ENCODE peak calls at places on chromosomes 13 and 19, in nine cellular contexts. U, Z, W, E, Y, C, F, V and A are unnamed samples. For H3K4me1, the result is how much of the 10 kb centered on the place peaks cover.

GRCh38 chr19:18985257-18985656 is 44.2 kb upstream of the HOMER3 start:
- DNase-seq in U (no peak), E (no peak), F (no peak), V (no peak), Z (no peak), Y (no peak), C (no peak), W (no peak), A (no peak)

GRCh38 chr19:32852216-32852615 is 17.4 kb downstream of the SLC7A9 start:
- DNase-seq in Z (no peak), U (no peak), F (no peak), C (no peak), Y (no peak), E (no peak), V (no peak), W (no peak), A (no peak)

GRCh38 chr19:49065905-49066512 is 1.4 kb upstream of the NTF4 start:
- DNase-seq in E (no peak), W (no peak), Y (no peak), C (peak), Z (no peak), V (no peak), U (no peak), F (no peak), A (no peak)

GRCh38 chr13:99958402-99959126 is 13.0 kb downstream of the ZIC5 start:
- DNase-seq in W (no peak), F (no peak), C (peak), Z (peak), E (no peak), Y (no peak), V (no peak), U (no peak), A (no peak)

GRCh38 chr13:106491463-106491862 is 44.0 kb downstream of the EFNB2 start:
- DNase-seq in Z (no peak), V (no peak), Y (no peak), E (no peak), F (no peak), W (no peak), U (no peak), C (no peak), A (no peak)

GRCh38 chr13:33194820-33195692 is 90.5 kb downstream of the STARD13 start:
- DNase-seq in E (no peak), V (peak), Z (no peak), Y (no peak), F (no peak), C (no peak), U (peak), W (peak), A (no peak)

GRCh38 chr13:41099986-41100385 is 32.6 kb downstream of the KBTBD6 start:
- DNase-seq in E (no peak), C (no peak), Y (no peak), U (no peak), V (no peak), F (no peak), W (no peak), Z (no peak), A (no peak)

GRCh38 chr19:993361-993830 is 6.8 kb upstream of the GRIN3B start:
- DNase-seq in V (no peak), U (no peak), Y (no peak), W (no peak), C (no peak), Z (no peak), E (no peak), F (no peak), A (peak)

GRCh38 chr13:68588623-68589022 is 1358.5 kb upstream of the PCDH9 start:
- DNase-seq in W (no peak), Z (no peak), E (no peak), Y (no peak), F (no peak), V (no peak), U (no peak), C (no peak), A (no peak)

GRCh38 chr13:49097374-49097773 is 121.7 kb downstream of the FNDC3A start:
- DNase-seq in Z (no peak), Y (no peak), W (peak), V (no peak), E (no peak), F (no peak), C (no peak), U (no peak), A (no peak)

GRCh38 chr13:95492044-95492801 is 60.3 kb upstream of the CLDN10 start:
- DNase-seq in Y (no peak), F (no peak), C (no peak), V (no peak), U (peak), E (no peak), W (peak), Z (no peak), A (no peak)

GRCh38 chr19:55265173-55265572 is 6.4 kb upstream of the PPP6R1 start:
- DNase-seq in Y (no peak), U (no peak), C (no peak), V (no peak), F (peak), E (no peak), Z (no peak), W (no peak), A (peak)

GRCh38 chr13:74675185-74675584 is 541.0 kb upstream of the KLF12 start:
- DNase-seq in V (no peak), C (no peak), F (no peak), W (no peak), Y (no peak), Z (no peak), E (no peak), U (no peak), A (no peak)

GRCh38 chr13:38636756-38637155 is 50.1 kb upstream of the FREM2 start:
- DNase-seq in U (peak), F (no peak), Z (no peak), Y (no peak), C (no peak), V (no peak), W (no peak), E (no peak), A (no peak)

GRCh38 chr13:103948477-103948876 is 882.3 kb upstream of the SLC10A2 start:
- DNase-seq in V (no peak), E (no peak), Y (no peak), U (no peak), F (no peak), W (no peak), Z (no peak), C (no peak), A (no peak)

GRCh38 chr19:7004313-7004931 is 16.8 kb downstream of the MBD3L2B start:
- DNase-seq in Z (no peak), V (no peak), E (peak), U (peak), C (peak), W (peak), Y (no peak), F (no peak), A (no peak)

GRCh38 chr13:92573467-92574057 is 653.0 kb upstream of the GPC6 start:
- DNase-seq in F (no peak), Y (no peak), C (peak), E (peak), V (no peak), Z (no peak), W (peak), U (peak), A (peak)

GRCh38 chr13:42401376-42401775 is 129.4 kb downstream of the AKAP11 start:
- DNase-seq in W (no peak), U (no peak), E (no peak), F (no peak), Z (no peak), V (no peak), C (no peak), Y (no peak), A (no peak)

DNA sequence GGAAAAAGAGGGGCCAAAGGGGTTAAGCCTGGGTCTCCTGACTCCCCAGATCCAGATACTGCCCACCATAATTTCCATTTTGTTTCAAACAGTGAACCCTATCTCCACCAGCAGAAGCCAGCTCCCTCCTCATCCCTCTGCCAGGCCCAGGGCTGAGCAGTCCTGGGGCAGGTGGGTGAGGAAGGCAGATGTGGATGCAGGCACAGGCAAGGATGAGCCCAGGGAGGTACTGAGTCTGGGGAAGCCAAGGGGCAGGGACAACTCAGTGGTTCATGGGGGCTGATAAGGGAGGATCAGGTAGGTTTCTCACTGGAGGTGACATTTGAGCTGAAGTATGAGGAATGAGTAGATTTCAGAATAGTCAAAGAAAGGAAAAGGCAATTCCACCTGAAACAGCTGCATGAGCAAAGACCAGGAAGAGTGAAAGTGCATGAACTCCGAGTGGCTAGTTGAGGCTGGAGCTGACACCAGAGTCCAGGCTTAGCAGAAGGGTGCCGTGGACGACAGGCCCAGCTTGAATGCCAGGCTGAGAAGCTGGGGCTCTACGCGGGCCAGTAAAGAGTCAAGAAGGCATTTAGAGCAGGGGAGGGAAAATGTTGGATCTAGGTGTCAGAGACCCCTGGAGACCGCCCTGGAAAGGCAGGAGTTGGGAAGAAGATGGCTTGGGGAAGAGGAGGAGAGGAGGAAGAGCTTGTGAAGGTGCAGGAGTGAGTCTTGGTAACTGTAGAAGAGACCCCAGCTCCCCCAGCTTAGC is 10.3 kb downstream of the CIC start:
- DNase-seq in U (no peak), F (no peak), C (no peak), Y (no peak), E (no peak), W (no peak), V (no peak), Z (no peak), A (peak)
- H3K4me1 ChIP-seq in U (half or more), F (half or more), C (under half), Y (half or more), E (under half), W (under half), V (half or more), Z (half or more), A (under half)

GRCh38 chr19:13872695-13873389 is 4.1 kb upstream of the NANOS3 start:
- DNase-seq in C (peak), F (no peak), W (no peak), U (peak), Z (no peak), V (peak), E (peak), Y (no peak), A (peak)
- H3K4me3 ChIP-seq in C (peak), F (peak), W (no peak), U (peak), Z (no peak), V (peak), E (peak), Y (no peak), A (peak)

GRCh38 chr19:45114116-45114515 is 21.1 kb downstream of the PPP1R37 start:
- DNase-seq in W (no peak), U (no peak), C (no peak), V (no peak), Y (no peak), E (no peak), F (no peak), Z (no peak), A (no peak)
- H3K4me1 ChIP-seq in W (under half), U (under half), C (under half), V (under half), Y (under half), E (under half), F (under half), Z (under half), A (under half)

DNA sequence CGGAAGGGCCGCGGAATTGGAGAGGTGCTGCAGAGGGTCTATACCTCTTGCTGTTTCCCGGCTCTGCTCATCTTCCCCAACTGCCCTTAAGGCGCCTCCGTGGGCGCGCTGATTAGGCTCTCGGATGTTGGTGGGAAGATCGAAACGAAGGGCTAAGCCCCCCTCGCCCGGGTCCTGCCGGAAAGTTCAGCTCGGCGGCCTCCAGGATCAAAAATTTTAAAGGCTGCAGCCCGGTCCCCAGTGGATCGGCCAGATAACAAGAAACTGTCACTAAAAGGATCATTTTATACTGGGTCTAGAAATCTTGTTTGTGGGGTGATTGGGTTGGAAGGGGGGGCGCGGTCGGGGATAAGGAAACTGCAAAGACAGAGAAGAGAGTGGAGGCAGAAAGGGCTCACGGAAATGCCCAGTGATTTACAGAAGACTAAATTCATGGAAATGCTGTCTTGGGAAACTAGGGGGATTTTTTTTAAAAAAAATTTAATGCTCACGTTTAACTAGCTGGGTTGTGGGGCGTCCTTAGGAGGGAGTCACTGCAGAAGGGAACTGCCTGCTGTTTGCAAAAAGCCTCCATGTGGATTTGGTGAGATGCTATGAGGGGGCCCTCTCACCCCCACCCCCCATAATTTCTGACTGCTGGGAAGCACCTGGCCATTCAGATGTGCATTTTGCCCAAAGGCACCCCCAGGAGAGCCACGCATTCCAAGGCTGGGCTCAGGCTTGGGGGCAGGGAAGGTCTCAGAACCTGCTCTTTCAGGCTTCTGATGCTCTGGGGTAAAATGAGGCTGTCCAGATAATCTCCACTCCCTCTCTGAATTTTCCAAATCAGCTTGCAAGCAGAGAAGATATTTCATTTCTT is 7.7 kb downstream of the CDX2 start:
- DNase-seq in W (no peak), C (no peak), U (peak), F (no peak), V (no peak), Z (no peak), Y (no peak), E (no peak), A (no peak)
- H3K4me3 ChIP-seq in W (peak), C (peak), U (peak), F (peak), V (peak), Z (no peak), Y (no peak), E (no peak), A (peak)

GRCh38 chr19:4638330-4638729 is 986 bp upstream of the TNFAIP8L1 start:
- DNase-seq in Y (no peak), Z (no peak), U (no peak), C (no peak), V (peak), E (peak), W (no peak), F (peak), A (peak)
- H3K4me1 ChIP-seq in Y (half or more), Z (under half), U (under half), C (under half), V (half or more), E (under half), W (under half), F (under half), A (under half)

GRCh38 chr19:35507561-35507960 is 5.9 kb downstream of the DMKN start:
- DNase-seq in W (no peak), V (no peak), E (no peak), F (no peak), Z (no peak), C (no peak), Y (no peak), U (no peak), A (no peak)

GRCh38 chr19:35509861-35510625 is 3.4 kb downstream of the DMKN start:
- DNase-seq in Y (peak), U (peak), V (peak), E (peak), F (peak), C (peak), Z (peak), W (peak), A (peak)

GRCh38 chr19:35509018-35509652 is 4.3 kb downstream of the DMKN start:
- DNase-seq in Z (peak), U (peak), Y (peak), C (peak), W (peak), V (no peak), F (peak), E (peak), A (peak)

GRCh38 chr19:35505956-35506355 is 7.5 kb downstream of the DMKN start:
- DNase-seq in U (no peak), E (no peak), C (no peak), V (no peak), Y (no peak), W (no peak), Z (no peak), F (no peak), A (no peak)

GRCh38 chr19:35508129-35508528 is 5.3 kb downstream of the DMKN start:
- DNase-seq in Y (no peak), E (no peak), Z (no peak), V (no peak), F (no peak), W (no peak), U (no peak), C (no peak), A (no peak)
- H3K4me3 ChIP-seq in Y (no peak), E (no peak), Z (no peak), V (no peak), F (no peak), W (peak), U (no peak), C (no peak), A (no peak)

GRCh38 chr19:3491396-3492119 is 8.3 kb upstream of the SMIM44 start:
- DNase-seq in Y (peak), F (no peak), E (no peak), W (no peak), C (no peak), Z (no peak), U (no peak), V (no peak), A (no peak)

GRCh38 chr19:3494051-3494450 is 6.4 kb downstream of the DOHH start:
- DNase-seq in W (no peak), E (peak), C (peak), U (no peak), Z (no peak), Y (no peak), F (no peak), V (no peak), A (no peak)

GRCh38 chr19:3493651-3494050 is 6.8 kb downstream of the DOHH start:
- DNase-seq in U (no peak), V (no peak), Z (no peak), C (no peak), E (no peak), Y (no peak), F (no peak), W (no peak), A (peak)

GRCh38 chr19:3492131-3492839 is 8.2 kb downstream of the DOHH start:
- DNase-seq in W (no peak), Z (no peak), F (no peak), C (no peak), U (no peak), E (no peak), Y (peak), V (no peak), A (no peak)

DNA sequence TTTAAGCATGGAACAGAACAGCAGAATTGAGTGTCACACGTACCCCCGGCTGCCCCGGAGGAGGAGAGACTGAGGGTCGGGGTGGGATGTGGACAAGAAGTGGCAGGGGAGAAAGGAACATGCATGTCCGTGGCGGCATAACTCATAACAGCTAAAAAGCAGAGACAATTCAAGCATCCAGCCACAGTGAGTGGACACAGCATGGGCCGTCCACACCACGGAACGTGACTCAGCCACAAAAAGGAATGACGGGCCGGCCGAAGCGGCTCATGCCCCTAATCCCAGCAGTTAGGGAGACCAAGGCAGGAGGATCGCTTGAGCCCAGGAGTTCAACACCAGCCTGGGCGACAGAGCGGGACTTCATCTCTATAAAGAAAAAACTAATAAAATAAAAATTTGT is 7.6 kb downstream of the DOHH start:
- DNase-seq in Y (no peak), U (no peak), Z (no peak), E (no peak), F (no peak), C (no peak), W (no peak), V (no peak), A (no peak)
- H3K4me1 ChIP-seq in Y (under half), U (under half), Z (under half), E (under half), F (under half), C (under half), W (under half), V (under half), A (under half)

GRCh38 chr19:17684256-17684655 is 3.9 kb downstream of the UNC13A start:
- DNase-seq in W (no peak), C (no peak), U (no peak), Z (no peak), Y (no peak), V (no peak), F (no peak), E (no peak), A (no peak)

GRCh38 chr19:17686592-17687042 is 1.5 kb downstream of the UNC13A start:
- DNase-seq in E (peak), Y (no peak), F (no peak), U (peak), W (peak), C (peak), Z (no peak), V (peak), A (peak)

GRCh38 chr19:17685451-17686026 is 2.6 kb downstream of the UNC13A start:
- DNase-seq in F (no peak), Y (no peak), V (no peak), U (no peak), C (no peak), E (no peak), W (no peak), Z (no peak), A (no peak)

GRCh38 chr19:17687141-17687856 is 855 bp downstream of the UNC13A start:
- DNase-seq in U (no peak), Y (no peak), Z (no peak), W (no peak), V (no peak), E (peak), C (no peak), F (no peak), A (no peak)

GRCh38 chr19:17686027-17686511 is 2.1 kb downstream of the UNC13A start:
- DNase-seq in E (peak), Y (no peak), U (no peak), Z (no peak), V (no peak), F (no peak), C (no peak), W (no peak), A (no peak)
- H3K4me3 ChIP-seq in E (no peak), Y (no peak), U (no peak), Z (no peak), V (peak), F (peak), C (no peak), W (peak), A (no peak)

GRCh38 chr13:51803018-51803417 is 945 bp downstream of the DHRS12 start:
- DNase-seq in F (no peak), Z (no peak), C (no peak), U (no peak), E (no peak), Y (no peak), V (no peak), W (no peak), A (no peak)
- H3K4me1 ChIP-seq in F (under half), Z (under half), C (under half), U (under half), E (under half), Y (under half), V (half or more), W (under half), A (under half)

GRCh38 chr19:35938282-35939224 is 2.4 kb downstream of the LRFN3 start:
- DNase-seq in Y (no peak), E (no peak), W (no peak), V (peak), U (no peak), Z (no peak), F (no peak), C (no peak), A (no peak)
- H3K4me3 ChIP-seq in Y (peak), E (no peak), W (no peak), V (no peak), U (no peak), Z (peak), F (peak), C (no peak), A (no peak)